ENCODE peak calls at places on chromosomes 16 and 17, in six cellular contexts. X is lower lobe of right lung; Y is T-helper 2 cell; A is activated CD4-positive, alpha-beta T cell treated with anti-CD3 and anti-CD28 coated beads, Interleukin-2, amount 50 U/mL, for 48 hours; K is substantia nigra; R is memory B cell. Q is an unnamed sample.

GRCh38 chr17:78940708-78941107 is 15.5 kb upstream of the TIMP2 start:
- DNase-seq in A (no peak), X (no peak), R (no peak), Y (no peak), K (no peak), Q (no peak)

GRCh38 chr16:85998868-85999729 is 100.1 kb downstream of the IRF8 start:
- DNase-seq in K (no peak), R (no peak), Y (no peak), X (no peak), A (no peak), Q (no peak)

GRCh38 chr16:19210968-19211367 is 42.9 kb downstream of the SYT17 start:
- DNase-seq in Y (no peak), A (no peak), K (no peak), R (no peak), X (no peak), Q (no peak)

GRCh38 chr17:76515291-76515949 is 14.2 kb upstream of the RHBDF2 start:
- DNase-seq in K (no peak), A (peak), R (peak), X (peak), Y (peak), Q (no peak)

GRCh38 chr16:4059969-4060368 is 56.3 kb downstream of the ADCY9 start:
- DNase-seq in Y (no peak), A (no peak), K (no peak), R (no peak), X (no peak), Q (no peak)

GRCh38 chr17:79592198-79592597 is 18.7 kb downstream of the RBFOX3 start:
- DNase-seq in X (no peak), Y (no peak), A (no peak), K (no peak), R (no peak), Q (no peak)

GRCh38 chr17:75719732-75720131 is 1.5 kb upstream of the ITGB4 start:
- DNase-seq in X (no peak), Y (no peak), K (no peak), R (no peak), A (no peak), Q (no peak)

GRCh38 chr17:75822119-75822799 is 21.9 kb downstream of the UNC13D start:
- DNase-seq in A (no peak), X (no peak), K (no peak), Y (no peak), R (no peak), Q (no peak)

GRCh38 chr16:88965411-88965810 is 11.6 kb downstream of the CBFA2T3 start:
- DNase-seq in R (no peak), K (no peak), Y (no peak), A (no peak), X (peak), Q (no peak)

GRCh38 chr16:85836706-85837582 is 37.4 kb downstream of the COX4I1 start:
- DNase-seq in Y (no peak), K (no peak), R (no peak), X (peak), A (no peak), Q (no peak)

GRCh38 chr16:88289549-88290344 is 93.0 kb upstream of the ZNF469 start:
- DNase-seq in A (no peak), X (no peak), R (no peak), Y (no peak), K (no peak), Q (no peak)

GRCh38 chr16:17744903-17745581 is 274.3 kb upstream of the XYLT1 start:
- DNase-seq in K (no peak), A (no peak), R (no peak), Y (no peak), X (no peak), Q (peak)

GRCh38 chr16:87570938-87571867 is 31.1 kb upstream of the JPH3 start:
- DNase-seq in R (no peak), A (peak), Y (no peak), X (peak), K (no peak), Q (peak)

GRCh38 chr16:55661842-55662479 is 6.2 kb downstream of the SLC6A2 start:
- DNase-seq in R (no peak), A (no peak), X (no peak), Y (no peak), K (no peak), Q (no peak)

GRCh38 chr17:54992797-54993639 is 24.5 kb downstream of the STXBP4 start:
- DNase-seq in K (no peak), A (no peak), Y (no peak), X (no peak), R (peak), Q (peak)

GRCh38 chr17:72258711-72259110 is 137.9 kb downstream of the SOX9 start:
- DNase-seq in R (no peak), K (no peak), X (no peak), Y (no peak), A (no peak), Q (no peak)

GRCh38 chr17:42167807-42168206 is 13.0 kb upstream of the RAB5C start:
- DNase-seq in R (no peak), A (no peak), X (no peak), K (no peak), Y (no peak), Q (no peak)

GRCh38 chr16:68790130-68790761 is 53.1 kb upstream of the TANGO6 start:
- DNase-seq in Y (no peak), R (no peak), A (no peak), K (no peak), X (no peak), Q (peak)

GRCh38 chr16:4521971-4522623 is 16.5 kb downstream of the CDIP1 start:
- DNase-seq in Y (no peak), K (peak), X (no peak), A (no peak), R (no peak), Q (peak)

GRCh38 chr17:31085563-31085962 is 9.2 kb upstream of the NF1 start:
- DNase-seq in X (no peak), Y (no peak), R (no peak), K (no peak), A (no peak), Q (no peak)

GRCh38 chr17:39158623-39159022 is 7.2 kb upstream of the PLXDC1 start:
- DNase-seq in X (no peak), K (no peak), R (no peak), A (no peak), Y (no peak), Q (no peak)

GRCh38 chr17:33778505-33779398 is 476.3 kb upstream of the CCL2 start:
- DNase-seq in A (peak), Y (no peak), R (peak), X (no peak), K (no peak), Q (peak)

GRCh38 chr17:80694992-80695912 is 150.6 kb downstream of the RPTOR start:
- DNase-seq in K (no peak), X (no peak), R (no peak), A (peak), Y (no peak), Q (peak)

GRCh38 chr17:28948873-28949184 is 2.5 kb downstream of the PHF12 start:
- DNase-seq in K (no peak), Y (no peak), A (no peak), R (no peak), X (no peak), Q (no peak)

GRCh38 chr17:915416-916201 is 64.0 kb downstream of the NXN start:
- DNase-seq in Y (no peak), A (no peak), R (no peak), X (no peak), K (no peak), Q (peak)

Q was measured in left kidney.